ENCODE peak calls at places on chromosome 20, in eight cellular contexts. One of them, this sample, is unnamed.

GRCh38 chr20:34984756-34985261 is 29.1 kb downstream of the MYH7B start:
- DNase-seq in Calu3: peak
- DNase-seq in activated gamma-delta T cell treated with Interleukin-2 at 50 U/mL for 16 hours: no peak
- DNase-seq in fibroblast of mammary gland: no peak
- DNase-seq in iris pigment epithelial cell: no peak
- DNase-seq in activated CD4-positive, alpha-beta T cell treated with anti-CD3 and anti-CD28 coated beads, Interleukin-2, amount 10 ng/mL, durations not matched to agents 24 days and 14 days: no peak
- DNase-seq in A549: no peak
- DNase-seq in neuronal stem cell: no peak
- DNase-seq in this sample: no peak

GRCh38 chr20:46485431-46485830 is 27.9 kb downstream of the ZNF334 start:
- DNase-seq in Calu3: no peak
- DNase-seq in activated gamma-delta T cell treated with Interleukin-2 at 50 U/mL for 16 hours: no peak
- DNase-seq in fibroblast of mammary gland: no peak
- DNase-seq in iris pigment epithelial cell: peak
- DNase-seq in activated CD4-positive, alpha-beta T cell treated with anti-CD3 and anti-CD28 coated beads, Interleukin-2, amount 10 ng/mL, durations not matched to agents 24 days and 14 days: no peak
- DNase-seq in A549: no peak
- DNase-seq in neuronal stem cell: no peak
- DNase-seq in this sample: no peak

GRCh38 chr20:59525500-59526241 is 78.7 kb upstream of the PHACTR3 start:
- DNase-seq in Calu3: peak
- DNase-seq in activated gamma-delta T cell treated with Interleukin-2 at 50 U/mL for 16 hours: no peak
- DNase-seq in fibroblast of mammary gland: peak
- DNase-seq in iris pigment epithelial cell: peak
- DNase-seq in activated CD4-positive, alpha-beta T cell treated with anti-CD3 and anti-CD28 coated beads, Interleukin-2, amount 10 ng/mL, durations not matched to agents 24 days and 14 days: peak
- DNase-seq in A549: peak
- DNase-seq in neuronal stem cell: peak
- DNase-seq in this sample: peak

GRCh38 chr20:3080939-3081388 is 3.6 kb downstream of the AVP start:
- DNase-seq in Calu3: no peak
- DNase-seq in activated gamma-delta T cell treated with Interleukin-2 at 50 U/mL for 16 hours: no peak
- DNase-seq in fibroblast of mammary gland: peak
- DNase-seq in iris pigment epithelial cell: no peak
- DNase-seq in activated CD4-positive, alpha-beta T cell treated with anti-CD3 and anti-CD28 coated beads, Interleukin-2, amount 10 ng/mL, durations not matched to agents 24 days and 14 days: no peak
- DNase-seq in A549: peak
- DNase-seq in neuronal stem cell: no peak
- DNase-seq in this sample: no peak

GRCh38 chr20:41046716-41047115 is 18.1 kb downstream of the TOP1 start:
- DNase-seq in Calu3: no peak
- DNase-seq in activated gamma-delta T cell treated with Interleukin-2 at 50 U/mL for 16 hours: no peak
- DNase-seq in fibroblast of mammary gland: peak
- DNase-seq in iris pigment epithelial cell: peak
- DNase-seq in activated CD4-positive, alpha-beta T cell treated with anti-CD3 and anti-CD28 coated beads, Interleukin-2, amount 10 ng/mL, durations not matched to agents 24 days and 14 days: peak
- DNase-seq in A549: no peak
- DNase-seq in neuronal stem cell: no peak
- DNase-seq in this sample: no peak

GRCh38 chr20:64219202-64219601 is 36.3 kb upstream of the PCMTD2 start:
- DNase-seq in Calu3: no peak
- DNase-seq in activated gamma-delta T cell treated with Interleukin-2 at 50 U/mL for 16 hours: no peak
- DNase-seq in fibroblast of mammary gland: no peak
- DNase-seq in iris pigment epithelial cell: no peak
- DNase-seq in activated CD4-positive, alpha-beta T cell treated with anti-CD3 and anti-CD28 coated beads, Interleukin-2, amount 10 ng/mL, durations not matched to agents 24 days and 14 days: no peak
- DNase-seq in A549: no peak
- DNase-seq in neuronal stem cell: no peak
- DNase-seq in this sample: no peak

GRCh38 chr20:24164360-24164759 is 175.8 kb upstream of the GGTLC1 start:
- DNase-seq in Calu3: peak
- DNase-seq in activated gamma-delta T cell treated with Interleukin-2 at 50 U/mL for 16 hours: peak
- DNase-seq in fibroblast of mammary gland: no peak
- DNase-seq in iris pigment epithelial cell: no peak
- DNase-seq in activated CD4-positive, alpha-beta T cell treated with anti-CD3 and anti-CD28 coated beads, Interleukin-2, amount 10 ng/mL, durations not matched to agents 24 days and 14 days: peak
- DNase-seq in A549: peak
- DNase-seq in neuronal stem cell: no peak
- DNase-seq in this sample: no peak

GRCh38 chr20:48921883-48922867 is 664 bp downstream of the ARFGEF2 start:
- DNase-seq in Calu3: peak
- DNase-seq in activated gamma-delta T cell treated with Interleukin-2 at 50 U/mL for 16 hours: no peak
- DNase-seq in fibroblast of mammary gland: peak
- DNase-seq in iris pigment epithelial cell: peak
- DNase-seq in activated CD4-positive, alpha-beta T cell treated with anti-CD3 and anti-CD28 coated beads, Interleukin-2, amount 10 ng/mL, durations not matched to agents 24 days and 14 days: no peak
- DNase-seq in A549: peak
- DNase-seq in neuronal stem cell: no peak
- DNase-seq in this sample: no peak

GRCh38 chr20:52972190-52972937 is at the start of gene TSHZ2:
- DNase-seq in Calu3: peak
- DNase-seq in activated gamma-delta T cell treated with Interleukin-2 at 50 U/mL for 16 hours: no peak
- DNase-seq in fibroblast of mammary gland: peak
- DNase-seq in iris pigment epithelial cell: peak
- DNase-seq in activated CD4-positive, alpha-beta T cell treated with anti-CD3 and anti-CD28 coated beads, Interleukin-2, amount 10 ng/mL, durations not matched to agents 24 days and 14 days: peak
- DNase-seq in A549: peak
- DNase-seq in neuronal stem cell: no peak
- DNase-seq in this sample: no peak

GRCh38 chr20:61251529-61252393 is at the start of gene CDH4:
- DNase-seq in Calu3: no peak
- DNase-seq in activated gamma-delta T cell treated with Interleukin-2 at 50 U/mL for 16 hours: no peak
- DNase-seq in fibroblast of mammary gland: no peak
- DNase-seq in iris pigment epithelial cell: no peak
- DNase-seq in activated CD4-positive, alpha-beta T cell treated with anti-CD3 and anti-CD28 coated beads, Interleukin-2, amount 10 ng/mL, durations not matched to agents 24 days and 14 days: no peak
- DNase-seq in A549: peak
- DNase-seq in neuronal stem cell: no peak
- DNase-seq in this sample: no peak

GRCh38 chr20:59743767-59744485 is 139.6 kb downstream of the PHACTR3 start:
- DNase-seq in Calu3: peak
- DNase-seq in activated gamma-delta T cell treated with Interleukin-2 at 50 U/mL for 16 hours: no peak
- DNase-seq in fibroblast of mammary gland: no peak
- DNase-seq in iris pigment epithelial cell: no peak
- DNase-seq in activated CD4-positive, alpha-beta T cell treated with anti-CD3 and anti-CD28 coated beads, Interleukin-2, amount 10 ng/mL, durations not matched to agents 24 days and 14 days: no peak
- DNase-seq in A549: peak
- DNase-seq in neuronal stem cell: no peak
- DNase-seq in this sample: no peak

GRCh38 chr20:9460518-9460917 is 53.9 kb upstream of the LAMP5 start:
- DNase-seq in Calu3: peak
- DNase-seq in activated gamma-delta T cell treated with Interleukin-2 at 50 U/mL for 16 hours: no peak
- DNase-seq in fibroblast of mammary gland: peak
- DNase-seq in iris pigment epithelial cell: peak
- DNase-seq in activated CD4-positive, alpha-beta T cell treated with anti-CD3 and anti-CD28 coated beads, Interleukin-2, amount 10 ng/mL, durations not matched to agents 24 days and 14 days: no peak
- DNase-seq in A549: peak
- DNase-seq in neuronal stem cell: no peak
- DNase-seq in this sample: no peak

GRCh38 chr20:59400666-59401065 is 100.3 kb downstream of the EDN3 start:
- DNase-seq in Calu3: no peak
- DNase-seq in activated gamma-delta T cell treated with Interleukin-2 at 50 U/mL for 16 hours: no peak
- DNase-seq in fibroblast of mammary gland: no peak
- DNase-seq in iris pigment epithelial cell: no peak
- DNase-seq in activated CD4-positive, alpha-beta T cell treated with anti-CD3 and anti-CD28 coated beads, Interleukin-2, amount 10 ng/mL, durations not matched to agents 24 days and 14 days: peak
- DNase-seq in A549: no peak
- DNase-seq in neuronal stem cell: no peak
- DNase-seq in this sample: no peak

GRCh38 chr20:25116746-25117457 is 35.0 kb upstream of the VSX1 start:
- DNase-seq in Calu3: no peak
- DNase-seq in activated gamma-delta T cell treated with Interleukin-2 at 50 U/mL for 16 hours: no peak
- DNase-seq in fibroblast of mammary gland: no peak
- DNase-seq in iris pigment epithelial cell: no peak
- DNase-seq in activated CD4-positive, alpha-beta T cell treated with anti-CD3 and anti-CD28 coated beads, Interleukin-2, amount 10 ng/mL, durations not matched to agents 24 days and 14 days: no peak
- DNase-seq in A549: no peak
- DNase-seq in neuronal stem cell: no peak
- DNase-seq in this sample: no peak

GRCh38 chr20:64077094-64077493 is 2.2 kb downstream of the RGS19 start:
- DNase-seq in Calu3: no peak
- DNase-seq in activated gamma-delta T cell treated with Interleukin-2 at 50 U/mL for 16 hours: peak
- DNase-seq in fibroblast of mammary gland: no peak
- DNase-seq in iris pigment epithelial cell: no peak
- DNase-seq in activated CD4-positive, alpha-beta T cell treated with anti-CD3 and anti-CD28 coated beads, Interleukin-2, amount 10 ng/mL, durations not matched to agents 24 days and 14 days: peak
- DNase-seq in A549: no peak
- DNase-seq in neuronal stem cell: no peak
- DNase-seq in this sample: peak

GRCh38 chr20:52983726-52984450 is 11.7 kb downstream of the TSHZ2 start:
- DNase-seq in Calu3: no peak
- DNase-seq in activated gamma-delta T cell treated with Interleukin-2 at 50 U/mL for 16 hours: no peak
- DNase-seq in fibroblast of mammary gland: no peak
- DNase-seq in iris pigment epithelial cell: no peak
- DNase-seq in activated CD4-positive, alpha-beta T cell treated with anti-CD3 and anti-CD28 coated beads, Interleukin-2, amount 10 ng/mL, durations not matched to agents 24 days and 14 days: peak
- DNase-seq in A549: no peak
- DNase-seq in neuronal stem cell: no peak
- DNase-seq in this sample: no peak

GRCh38 chr20:38152175-38153010 is 12.7 kb downstream of the TGM2 start:
- DNase-seq in Calu3: peak
- DNase-seq in activated gamma-delta T cell treated with Interleukin-2 at 50 U/mL for 16 hours: no peak
- DNase-seq in fibroblast of mammary gland: peak
- DNase-seq in iris pigment epithelial cell: peak
- DNase-seq in activated CD4-positive, alpha-beta T cell treated with anti-CD3 and anti-CD28 coated beads, Interleukin-2, amount 10 ng/mL, durations not matched to agents 24 days and 14 days: peak
- DNase-seq in A549: peak
- DNase-seq in neuronal stem cell: no peak
- DNase-seq in this sample: peak